ENCODE peak calls at places on chromosomes 5 and 9, in six cellular contexts. Z is PC-9, K is mesendoderm, V is psoas muscle, E is A549, Y is GM23338. G is an unnamed sample.

GRCh38 chr9:91741529-91741928 is 208.5 kb downstream of the ROR2 start:
- DNase-seq in Z (no peak), K (no peak), V (no peak), E (no peak), Y (no peak), G (no peak)

GRCh38 chr5:150700298-150700599 is 613 bp downstream of the RBM22 start:
- DNase-seq in Z (no peak), K (peak; percentile 2), V (no peak), E (no peak), Y (no peak), G (no peak)

GRCh38 chr5:127136908-127137307 is 63.6 kb upstream of the C5orf63 start:
- DNase-seq in Z (no peak), K (no peak), V (no peak), E (no peak), Y (no peak), G (no peak)

GRCh38 chr5:143642791-143643190 is 169.2 kb upstream of the HMHB1 start:
- DNase-seq in Z (no peak), K (no peak), V (no peak), E (no peak), Y (no peak), G (no peak)

GRCh38 chr9:127148014-127148413 is 25.6 kb upstream of the ANGPTL2 start:
- DNase-seq in Z (no peak), K (no peak), V (no peak), E (no peak), Y (no peak), G (no peak)

GRCh38 chr5:93578813-93579560 is 2.0 kb downstream of the NR2F1-AS1 start:
- DNase-seq in Z (peak; percentile 12), K (no peak), V (no peak), E (no peak), Y (peak; percentile 59), G (no peak)

GRCh38 chr9:36102742-36103495 is 33.6 kb upstream of the GLIPR2 start:
- DNase-seq in Z (peak; percentile 47), K (peak; percentile 94), V (peak; percentile 87), E (peak; percentile 74), Y (peak; percentile 94), G (peak; percentile 76)

GRCh38 chr9:79969383-79969782 is 397.6 kb downstream of the TLE4 start:
- DNase-seq in Z (no peak), K (no peak), V (no peak), E (no peak), Y (no peak), G (no peak)

GRCh38 chr9:121671612-121672155 is 20.2 kb downstream of the DAB2IP start:
- DNase-seq in Z (no peak), K (no peak), V (no peak), E (no peak), Y (no peak), G (no peak)

GRCh38 chr5:88662801-88663360 is 220.1 kb downstream of the MEF2C start:
- DNase-seq in Z (no peak), K (no peak), V (no peak), E (no peak), Y (no peak), G (no peak)

GRCh38 chr5:43305948-43306563 is 7.2 kb downstream of the HMGCS1 start:
- DNase-seq in Z (no peak), K (peak; percentile 77), V (no peak), E (peak; percentile 35), Y (peak; percentile 79), G (peak; percentile 13)

GRCh38 chr5:110105692-110106091 is 416.0 kb downstream of the MAN2A1 start:
- DNase-seq in Z (no peak), K (no peak), V (no peak), E (no peak), Y (no peak), G (no peak)

GRCh38 chr5:124996764-124997077 is 250.3 kb upstream of the ZNF608 start:
- DNase-seq in Z (no peak), K (peak; percentile 80), V (no peak), E (no peak), Y (peak; percentile 81), G (peak; percentile 50)

GRCh38 chr9:34010979-34011378 is 37.7 kb downstream of the UBAP2 start:
- DNase-seq in Z (no peak), K (no peak), V (no peak), E (peak; percentile 27), Y (no peak), G (no peak)

GRCh38 chr5:127574852-127575679 is 57.6 kb downstream of the PRRC1 start:
- DNase-seq in Z (no peak), K (peak; percentile 36), V (no peak), E (no peak), Y (no peak), G (no peak)

GRCh38 chr5:6724321-6724929 is 11.2 kb downstream of the TENT4A start:
- DNase-seq in Z (no peak), K (no peak), V (no peak), E (no peak), Y (no peak), G (no peak)

GRCh38 chr9:103713631-103714030 is 380.5 kb upstream of the SMC2 start:
- DNase-seq in Z (no peak), K (peak; percentile 31), V (no peak), E (no peak), Y (no peak), G (no peak)

GRCh38 chr5:142920888-142921612 is 150.9 kb downstream of the ARHGAP26 start:
- DNase-seq in Z (no peak), K (no peak), V (no peak), E (no peak), Y (no peak), G (no peak)

GRCh38 chr5:177346820-177347219 is 4.6 kb downstream of the LMAN2 start:
- DNase-seq in Z (no peak), K (no peak), V (no peak), E (no peak), Y (no peak), G (no peak)

GRCh38 chr9:113634597-113635515 is 171.3 kb downstream of the RGS3 start:
- DNase-seq in Z (no peak), K (peak; percentile 86), V (no peak), E (no peak), Y (peak; percentile 62), G (no peak)

GRCh38 chr9:87716141-87716540 is 9.8 kb upstream of the CTSL start:
- DNase-seq in Z (no peak), K (no peak), V (no peak), E (peak; percentile 5), Y (no peak), G (no peak)

GRCh38 chr5:177302354-177303110 is 987 bp downstream of the RAB24 start:
- DNase-seq in Z (no peak), K (peak; percentile 59), V (peak; percentile 36), E (no peak), Y (peak; percentile 56), G (no peak)

GRCh38 chr5:89690331-89690730 is 719.2 kb downstream of the CETN3 start:
- DNase-seq in Z (no peak), K (no peak), V (no peak), E (no peak), Y (no peak), G (no peak)

GRCh38 chr9:88577736-88578485 is 42.9 kb downstream of the NXNL2 start:
- DNase-seq in Z (no peak), K (no peak), V (no peak), E (no peak), Y (no peak), G (no peak)

GRCh38 chr5:33105521-33105941 is 335.2 kb upstream of the TARS1 start:
- DNase-seq in Z (no peak), K (no peak), V (no peak), E (no peak), Y (no peak), G (no peak)

GRCh38 chr5:120779674-120780073 is 315.6 kb downstream of the PRR16 start:
- DNase-seq in Z (no peak), K (no peak), V (no peak), E (no peak), Y (no peak), G (no peak)

GRCh38 chr5:135494196-135494595 is 41.6 kb downstream of the NEUROG1 start:
- DNase-seq in Z (no peak), K (no peak), V (no peak), E (no peak), Y (no peak), G (no peak)

GRCh38 chr5:169628891-169629290 is 8.2 kb upstream of the DOCK2 start:
- DNase-seq in Z (no peak), K (no peak), V (no peak), E (no peak), Y (no peak), G (no peak)

DNA sequence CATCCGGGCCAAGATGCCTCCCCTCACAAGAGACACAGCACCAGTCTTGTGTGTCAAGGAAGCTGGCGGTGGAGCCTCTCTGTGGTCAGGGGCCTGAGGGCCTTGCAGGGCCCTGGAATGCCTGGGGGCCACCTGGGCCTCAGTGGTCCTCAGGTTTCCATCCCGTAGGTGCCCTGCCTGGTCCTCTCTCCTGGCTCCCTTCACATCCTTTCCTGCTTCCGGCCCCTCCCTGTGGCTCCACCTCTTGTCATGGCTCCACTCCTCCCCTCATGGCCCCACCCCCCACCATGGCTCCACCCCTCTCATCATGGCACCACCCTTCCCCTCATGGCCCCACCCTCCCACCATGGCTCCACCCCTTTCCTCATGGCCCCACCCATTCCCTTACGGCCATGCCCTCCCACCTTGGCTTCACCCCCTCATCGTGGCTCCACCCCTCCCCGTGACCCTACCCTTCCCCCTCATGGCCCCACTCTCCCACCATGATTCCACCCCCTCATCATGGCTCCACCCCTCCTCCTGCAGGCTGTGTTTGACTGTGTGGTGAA is 175.8 kb downstream of the CACNA1B start:
- DNase-seq in Z (no peak), K (peak; percentile 43), V (no peak), E (no peak), Y (peak; percentile 66), G (no peak)
- H3K4me1 ChIP-seq in Z (no peaks in the 10 kb centered on the region), K (no peaks in the 10 kb centered on the region), V (no peaks in the 10 kb centered on the region), E (no peaks in the 10 kb centered on the region), Y (no peaks in the 10 kb centered on the region), G (no peaks in the 10 kb centered on the region)

DNA sequence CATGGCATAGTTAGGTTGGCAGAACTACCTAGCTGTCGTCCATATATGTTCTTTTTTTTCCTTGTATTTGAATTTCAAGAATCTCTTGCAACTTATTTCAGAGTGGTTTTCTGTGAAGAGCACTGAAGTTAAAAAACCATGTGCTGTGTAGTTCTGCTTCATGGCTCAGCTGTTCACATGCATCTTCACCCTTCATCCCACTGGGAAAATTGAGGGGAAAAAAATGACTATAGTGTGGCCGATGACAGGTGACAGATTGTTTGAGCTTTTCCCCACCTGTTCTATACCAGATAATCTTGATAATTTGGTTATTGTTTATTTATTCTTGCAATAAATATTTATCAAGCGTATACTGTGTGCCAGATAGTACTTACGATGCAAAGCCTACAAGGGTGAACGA is 77.8 kb downstream of the AOPEP start:
- DNase-seq in Z (no peak), K (no peak), V (no peak), E (no peak), Y (no peak), G (no peak)
- H3K4me1 ChIP-seq in Z (peaks cover 62% of the 10 kb centered on the region), K (no peaks in the 10 kb centered on the region), V (peaks cover 62% of the 10 kb centered on the region), E (peaks cover 100% of the 10 kb centered on the region), Y (no peaks in the 10 kb centered on the region), G (no peaks in the 10 kb centered on the region)

DNA sequence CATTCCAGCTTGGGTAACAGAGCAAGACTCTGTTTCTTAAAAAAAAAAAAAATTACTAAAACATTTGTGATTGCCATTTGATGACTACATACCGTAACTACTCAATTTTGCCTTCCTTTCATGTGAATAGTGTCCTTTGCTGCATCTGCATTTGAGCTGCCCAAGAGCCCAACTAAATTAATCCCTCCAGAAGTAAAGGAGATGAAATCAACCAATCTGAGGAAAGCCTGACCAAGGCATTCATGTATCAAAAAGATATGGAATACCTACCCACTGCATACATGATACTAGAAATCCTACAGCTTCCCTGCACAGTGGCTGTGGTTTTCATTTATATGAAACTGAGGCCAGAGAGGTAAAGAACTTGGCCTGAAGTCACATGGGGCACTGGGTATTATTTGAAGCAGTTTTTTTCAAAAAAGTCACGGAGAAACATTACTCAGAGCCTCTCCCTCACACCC is 177.5 kb downstream of the AOPEP start:
- DNase-seq in Z (no peak), K (no peak), V (no peak), E (no peak), Y (no peak), G (no peak)
- H3K4me1 ChIP-seq in Z (peaks cover 44% of the 10 kb centered on the region), K (peaks cover 11% of the 10 kb centered on the region), V (peaks cover 15% of the 10 kb centered on the region), E (peaks cover 96% of the 10 kb centered on the region), Y (peaks cover 14% of the 10 kb centered on the region), G (no peaks in the 10 kb centered on the region)

GRCh38 chr5:139686919-139687421 is 38.8 kb downstream of the CXXC5 start:
- DNase-seq in Z (no peak), K (no peak), V (no peak), E (no peak), Y (peak; percentile 56), G (no peak)
- H3K4me1 ChIP-seq in Z (no peaks in the 10 kb centered on the region), K (peaks cover 32% of the 10 kb centered on the region), V (peaks cover 76% of the 10 kb centered on the region), E (peaks cover 38% of the 10 kb centered on the region), Y (peaks cover 68% of the 10 kb centered on the region), G (peaks cover 48% of the 10 kb centered on the region)

G was measured in NT2/D1.